ENCODE peak calls at places on chromosomes 2 and 18, in nine cellular contexts. I, W, G, F, S, B, K, O and V are unnamed samples.

GRCh38 chr2:47118581-47118980 is 36.5 kb downstream of the STPG4 start:
- DNase-seq in S (no peak), F (no peak), K (no peak), O (no peak), G (no peak), W (no peak), B (no peak), I (no peak), V (no peak)

GRCh38 chr18:24677011-24677410 is 216.6 kb downstream of the HRH4 start:
- DNase-seq in I (no peak), O (no peak), K (no peak), G (no peak), F (no peak), W (no peak), B (no peak), S (no peak), V (no peak)

GRCh38 chr2:235506291-235506996 is 12.6 kb downstream of the AGAP1 start:
- DNase-seq in S (no peak), G (no peak), K (no peak), O (no peak), W (no peak), I (no peak), F (no peak), B (no peak), V (no peak)

GRCh38 chr2:223053431-223054192 is 1.6 kb downstream of the KCNE4 start:
- DNase-seq in G (no peak), I (no peak), F (no peak), W (no peak), B (no peak), S (no peak), O (no peak), K (no peak), V (no peak)

GRCh38 chr2:19114126-19114525 is 244.3 kb downstream of the OSR1 start:
- DNase-seq in B (no peak), K (no peak), F (no peak), S (no peak), O (no peak), G (no peak), W (no peak), I (no peak), V (no peak)

GRCh38 chr18:62974388-62974787 is 259.0 kb downstream of the PHLPP1 start:
- DNase-seq in W (no peak), G (no peak), S (no peak), I (no peak), O (no peak), F (no peak), K (no peak), B (no peak), V (no peak)

GRCh38 chr2:167100526-167100925 is 212.2 kb downstream of the XIRP2 start:
- DNase-seq in G (no peak), B (no peak), K (no peak), I (no peak), F (no peak), W (no peak), O (no peak), S (no peak), V (no peak)

GRCh38 chr18:69380324-69380723 is 20.4 kb upstream of the DOK6 start:
- DNase-seq in O (no peak), W (no peak), S (no peak), G (no peak), F (no peak), K (no peak), B (no peak), I (no peak), V (no peak)